ENCODE peak calls at places on chromosomes 5 and 9, in four cellular contexts. One of them, this sample, is unnamed.

GRCh38 chr9:3848445-3849114 is 322.8 kb upstream of the RFX3 start:
- DNase-seq in K562: no peak
- DNase-seq in HCT116: no peak
- DNase-seq in HepG2: peak; percentile 4
- DNase-seq in this sample: no peak

GRCh38 chr5:179865471-179866240 is 7.0 kb upstream of the MRNIP start:
- DNase-seq in K562: no peak
- DNase-seq in HCT116: no peak
- DNase-seq in HepG2: no peak
- DNase-seq in this sample: no peak

GRCh38 chr9:2602704-2603116 is 18.9 kb upstream of the VLDLR start:
- DNase-seq in K562: no peak
- DNase-seq in HCT116: no peak
- DNase-seq in HepG2: no peak
- DNase-seq in this sample: no peak

GRCh38 chr5:17204133-17204489 is 13.3 kb upstream of the BASP1 start:
- DNase-seq in K562: no peak
- DNase-seq in HCT116: no peak
- DNase-seq in HepG2: no peak
- DNase-seq in this sample: no peak

GRCh38 chr5:132495672-132496630 is 5.4 kb upstream of the IRF1 start:
- DNase-seq in K562: peak; percentile 90
- DNase-seq in HCT116: peak; percentile 87
- DNase-seq in HepG2: peak; percentile 87
- DNase-seq in this sample: no peak

GRCh38 chr9:37800631-37801286 is at the start of gene DCAF10:
- DNase-seq in K562: peak; percentile 95
- DNase-seq in HCT116: peak; percentile 68
- DNase-seq in HepG2: peak; percentile 72
- DNase-seq in this sample: no peak

GRCh38 chr9:135810806-135811575 is 96.4 kb downstream of the CAMSAP1 start:
- DNase-seq in K562: no peak
- DNase-seq in HCT116: no peak
- DNase-seq in HepG2: no peak
- DNase-seq in this sample: no peak

GRCh38 chr9:95852059-95853032 is 23.1 kb upstream of the ERCC6L2 start:
- DNase-seq in K562: peak; percentile 11
- DNase-seq in HCT116: no peak
- DNase-seq in HepG2: no peak
- DNase-seq in this sample: no peak

GRCh38 chr5:86968311-86968753 is 299.4 kb upstream of the RASA1 start:
- DNase-seq in K562: no peak
- DNase-seq in HCT116: peak; percentile 54
- DNase-seq in HepG2: peak; percentile 20
- DNase-seq in this sample: peak; percentile 38

GRCh38 chr5:65209341-65209740 is 272.4 kb downstream of the ADAMTS6 start:
- DNase-seq in K562: no peak
- DNase-seq in HCT116: no peak
- DNase-seq in HepG2: no peak
- DNase-seq in this sample: peak; percentile 51

GRCh38 chr5:172872997-172873491 is 39.0 kb downstream of the ERGIC1 start:
- DNase-seq in K562: no peak
- DNase-seq in HCT116: no peak
- DNase-seq in HepG2: no peak
- DNase-seq in this sample: no peak

GRCh38 chr5:167945542-167946384 is 345.7 kb upstream of the WWC1 start:
- DNase-seq in K562: no peak
- DNase-seq in HCT116: no peak
- DNase-seq in HepG2: no peak
- DNase-seq in this sample: no peak

GRCh38 chr9:16031971-16032370 is 479.1 kb downstream of the CCDC171 start:
- DNase-seq in K562: no peak
- DNase-seq in HCT116: no peak
- DNase-seq in HepG2: no peak
- DNase-seq in this sample: no peak

GRCh38 chr9:10173561-10173960 is 439.2 kb downstream of the PTPRD start:
- DNase-seq in K562: no peak
- DNase-seq in HCT116: no peak
- DNase-seq in HepG2: no peak
- DNase-seq in this sample: no peak

GRCh38 chr9:89138463-89139390 is 39.9 kb downstream of the SHC3 start:
- DNase-seq in K562: no peak
- DNase-seq in HCT116: peak; percentile 27
- DNase-seq in HepG2: no peak
- DNase-seq in this sample: no peak

GRCh38 chr5:172852490-172853354 is 18.7 kb downstream of the ERGIC1 start:
- DNase-seq in K562: no peak
- DNase-seq in HCT116: no peak
- DNase-seq in HepG2: peak; percentile 88
- DNase-seq in this sample: no peak

GRCh38 chr5:151682240-151682639 is 4.5 kb downstream of the SPARC start:
- DNase-seq in K562: no peak
- DNase-seq in HCT116: no peak
- DNase-seq in HepG2: no peak
- DNase-seq in this sample: no peak

GRCh38 chr5:143887302-143887638 is 75.3 kb downstream of the HMHB1 start:
- DNase-seq in K562: no peak
- DNase-seq in HCT116: no peak
- DNase-seq in HepG2: no peak
- DNase-seq in this sample: no peak

GRCh38 chr5:32711693-32712462 is 757 bp downstream of the NPR3 start:
- DNase-seq in K562: no peak
- DNase-seq in HCT116: no peak
- DNase-seq in HepG2: no peak
- DNase-seq in this sample: no peak

GRCh38 chr9:114677418-114677817 is 4.6 kb downstream of the TEX48 start:
- DNase-seq in K562: no peak
- DNase-seq in HCT116: peak; percentile 61
- DNase-seq in HepG2: peak; percentile 41
- DNase-seq in this sample: no peak

GRCh38 chr9:135098400-135099105 is 11.1 kb downstream of the OLFM1 start:
- DNase-seq in K562: peak; percentile 74
- DNase-seq in HCT116: no peak
- DNase-seq in HepG2: no peak
- DNase-seq in this sample: no peak

GRCh38 chr5:143376911-143377838 is 26.3 kb downstream of the NR3C1 start:
- DNase-seq in K562: no peak
- DNase-seq in HCT116: peak; percentile 7
- DNase-seq in HepG2: no peak
- DNase-seq in this sample: no peak

GRCh38 chr5:159198063-159199036 is 11.0 kb downstream of the RNF145 start:
- DNase-seq in K562: no peak
- DNase-seq in HCT116: no peak
- DNase-seq in HepG2: no peak
- DNase-seq in this sample: no peak

GRCh38 chr5:95900383-95900958 is 61.2 kb downstream of the ELL2 start:
- DNase-seq in K562: no peak
- DNase-seq in HCT116: no peak
- DNase-seq in HepG2: no peak
- DNase-seq in this sample: no peak
- TF ChIP-seq TCF7L2 in K562: no peak
- TF ChIP-seq TCF7L2 in HCT116: no peak
- TF ChIP-seq TCF7L2 in HepG2: no peak
- TF ChIP-seq TCF7L2 in this sample: no peak

DNA sequence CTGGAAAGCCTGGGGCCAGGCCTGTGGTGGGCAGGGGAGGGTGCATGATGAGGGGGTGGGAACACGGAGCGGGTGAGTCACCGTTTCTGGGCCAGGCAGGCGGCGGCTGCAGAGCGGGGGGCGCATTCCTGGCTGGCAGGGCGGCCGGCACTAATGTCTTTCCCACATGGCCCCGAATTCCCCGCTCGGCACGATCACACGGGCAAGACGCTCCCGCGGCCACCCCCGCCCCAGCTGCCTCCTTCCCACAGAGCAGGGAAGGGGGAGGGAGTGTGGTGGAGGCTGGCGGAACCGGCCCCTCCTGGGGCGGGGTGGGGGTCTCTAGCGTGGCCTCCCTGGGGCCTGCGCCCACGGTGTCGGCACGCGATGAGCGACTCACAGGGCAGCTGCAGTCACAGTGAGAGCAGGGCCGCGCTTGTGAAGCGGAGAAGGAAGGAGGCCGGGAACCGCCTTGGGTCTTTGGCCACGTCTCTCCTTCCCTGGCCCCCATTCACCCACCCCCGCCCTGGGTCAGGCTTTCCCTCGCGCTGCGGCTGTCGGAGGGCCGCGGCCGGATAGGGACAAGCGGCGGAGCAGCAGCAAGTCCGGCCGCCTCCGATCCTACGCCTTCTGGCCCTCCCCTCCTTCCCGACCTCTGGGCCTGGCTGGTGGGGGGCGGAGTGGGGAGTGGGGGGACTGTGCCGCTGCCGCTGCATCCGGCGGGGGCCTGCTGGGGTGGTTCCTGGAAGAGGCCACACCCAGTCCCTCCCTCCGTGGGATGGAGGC is 48.9 kb downstream of the CXXC5 start:
- DNase-seq in K562: peak; percentile 92
- DNase-seq in HCT116: no peak
- DNase-seq in HepG2: peak; percentile 70
- DNase-seq in this sample: no peak
- TF ChIP-seq TCF7L2 in K562: no peak
- TF ChIP-seq TCF7L2 in HCT116: peak; percentile 68
- TF ChIP-seq TCF7L2 in HepG2: no peak
- TF ChIP-seq TCF7L2 in this sample: no peak

GRCh38 chr5:94524841-94525697 is 93.3 kb downstream of the KIAA0825 start:
- DNase-seq in K562: peak; percentile 15
- DNase-seq in HCT116: peak; percentile 32
- DNase-seq in HepG2: peak; percentile 47
- DNase-seq in this sample: peak; percentile 25
- TF ChIP-seq TCF7L2 in K562: no peak
- TF ChIP-seq TCF7L2 in HCT116: no peak
- TF ChIP-seq TCF7L2 in HepG2: no peak
- TF ChIP-seq TCF7L2 in this sample: peak; percentile 17

GRCh38 chr5:98397081-98397480 is 376.4 kb upstream of the RGMB start:
- DNase-seq in K562: no peak
- DNase-seq in HCT116: no peak
- DNase-seq in HepG2: no peak
- DNase-seq in this sample: no peak
- TF ChIP-seq TCF7L2 in K562: no peak
- TF ChIP-seq TCF7L2 in HCT116: no peak
- TF ChIP-seq TCF7L2 in HepG2: no peak
- TF ChIP-seq TCF7L2 in this sample: no peak

GRCh38 chr5:75050415-75050814 is 1.9 kb downstream of the GCNT4 start:
- DNase-seq in K562: peak; percentile 48
- DNase-seq in HCT116: no peak
- DNase-seq in HepG2: peak; percentile 30
- DNase-seq in this sample: no peak
- TF ChIP-seq TCF7L2 in K562: no peak
- TF ChIP-seq TCF7L2 in HCT116: no peak
- TF ChIP-seq TCF7L2 in HepG2: no peak
- TF ChIP-seq TCF7L2 in this sample: no peak

GRCh38 chr9:129254566-129255287 is 76.7 kb upstream of the IER5L start:
- DNase-seq in K562: no peak
- DNase-seq in HCT116: no peak
- DNase-seq in HepG2: no peak
- DNase-seq in this sample: no peak

GRCh38 chr9:129250786-129251185 is 72.7 kb upstream of the IER5L start:
- DNase-seq in K562: no peak
- DNase-seq in HCT116: no peak
- DNase-seq in HepG2: no peak
- DNase-seq in this sample: no peak

GRCh38 chr9:129252937-129253819 is 75.1 kb upstream of the IER5L start:
- DNase-seq in K562: no peak
- DNase-seq in HCT116: no peak
- DNase-seq in HepG2: peak; percentile 69
- DNase-seq in this sample: no peak

GRCh38 chr9:129256959-129257713 is 79.1 kb upstream of the IER5L start:
- DNase-seq in K562: no peak
- DNase-seq in HCT116: no peak
- DNase-seq in HepG2: no peak
- DNase-seq in this sample: no peak

GRCh38 chr9:129253820-129254381 is 75.8 kb upstream of the IER5L start:
- DNase-seq in K562: no peak
- DNase-seq in HCT116: no peak
- DNase-seq in HepG2: no peak
- DNase-seq in this sample: no peak
- TF ChIP-seq TCF7L2 in K562: no peak
- TF ChIP-seq TCF7L2 in HCT116: no peak
- TF ChIP-seq TCF7L2 in HepG2: no peak
- TF ChIP-seq TCF7L2 in this sample: no peak

DNA sequence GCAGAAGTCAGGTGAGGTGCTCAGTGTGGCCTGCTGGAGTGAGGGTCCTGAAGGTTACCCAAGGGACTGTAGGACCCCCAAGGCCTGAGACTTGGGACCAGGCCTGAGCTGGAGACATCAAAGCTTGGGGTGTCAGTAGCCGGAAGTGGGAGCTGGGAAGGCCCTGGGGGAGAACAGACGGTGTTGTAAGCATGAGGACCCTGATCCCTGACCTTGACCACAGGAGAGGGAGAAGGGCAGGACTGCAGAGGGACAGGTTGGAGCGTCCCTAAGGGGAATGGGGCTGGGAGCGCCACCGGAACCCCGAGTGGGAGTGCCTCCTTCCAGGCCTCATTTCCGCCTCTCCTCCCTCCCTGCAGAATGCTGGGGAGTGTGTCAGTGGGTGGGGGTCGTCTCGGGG is 533 bp downstream of the TTC16 start:
- DNase-seq in K562: no peak
- DNase-seq in HCT116: no peak
- DNase-seq in HepG2: peak; percentile 34
- DNase-seq in this sample: no peak
- TF ChIP-seq TCF7L2 in K562: no peak
- TF ChIP-seq TCF7L2 in HCT116: no peak
- TF ChIP-seq TCF7L2 in HepG2: no peak
- TF ChIP-seq TCF7L2 in this sample: no peak